ENCODE peak calls at places on chromosomes 12 and 14, in nine cellular contexts. P is endothelial cell, C is fibroblast of pulmonary artery, M is body of pancreas, V is astrocyte of the cerebellum, G is stomach, H is GM10248, B is tibial artery, L is GM20000. J is an unnamed sample.

GRCh38 chr14:100979780-100980179 is 76.3 kb upstream of the RTL1 start:
- DNase-seq in P (no peak), V (peak; percentile 33), G (no peak), C (peak; percentile 57), H (no peak), M (no peak), L (no peak), B (no peak), J (no peak)

GRCh38 chr12:14993537-14994266 is 20.9 kb downstream of the PDE6H start:
- DNase-seq in C (peak; percentile 64), G (no peak), P (no peak), L (no peak), H (no peak), V (no peak), M (no peak), B (no peak), J (peak; percentile 48)

GRCh38 chr14:31243860-31244259 is 36.3 kb upstream of the HECTD1 start:
- DNase-seq in B (no peak), P (no peak), V (no peak), L (no peak), H (no peak), M (no peak), G (peak; percentile 64), C (no peak), J (no peak)

GRCh38 chr14:21066882-21067502 is 3.1 kb upstream of the ARHGEF40 start:
- DNase-seq in G (no peak), M (no peak), C (no peak), B (no peak), V (no peak), P (no peak), L (peak; percentile 39), H (no peak), J (no peak)

GRCh38 chr14:92740440-92740839 is 8.0 kb downstream of the LGMN start:
- DNase-seq in C (no peak), P (no peak), M (no peak), H (no peak), L (no peak), G (no peak), V (no peak), B (no peak), J (no peak)

GRCh38 chr14:58607571-58608317 is 30.0 kb upstream of the DACT1 start:
- DNase-seq in V (no peak), H (no peak), G (no peak), C (peak; percentile 65), P (no peak), B (no peak), L (no peak), M (no peak), J (no peak)

GRCh38 chr12:49094104-49094948 is at the start of gene DHH:
- DNase-seq in L (peak; percentile 37), M (peak; percentile 40), G (no peak), B (peak; percentile 74), H (no peak), C (no peak), V (no peak), P (peak; percentile 46), J (no peak)

GRCh38 chr12:43238281-43238680 is 313.7 kb downstream of the ADAMTS20 start:
- DNase-seq in B (no peak), C (peak; percentile 3), P (no peak), H (no peak), M (no peak), G (no peak), L (no peak), V (no peak), J (no peak)

GRCh38 chr14:72609205-72609916 is 284.5 kb downstream of the DPF3 start:
- DNase-seq in M (no peak), P (no peak), V (no peak), H (no peak), B (no peak), C (no peak), L (no peak), G (no peak), J (no peak)

DNA sequence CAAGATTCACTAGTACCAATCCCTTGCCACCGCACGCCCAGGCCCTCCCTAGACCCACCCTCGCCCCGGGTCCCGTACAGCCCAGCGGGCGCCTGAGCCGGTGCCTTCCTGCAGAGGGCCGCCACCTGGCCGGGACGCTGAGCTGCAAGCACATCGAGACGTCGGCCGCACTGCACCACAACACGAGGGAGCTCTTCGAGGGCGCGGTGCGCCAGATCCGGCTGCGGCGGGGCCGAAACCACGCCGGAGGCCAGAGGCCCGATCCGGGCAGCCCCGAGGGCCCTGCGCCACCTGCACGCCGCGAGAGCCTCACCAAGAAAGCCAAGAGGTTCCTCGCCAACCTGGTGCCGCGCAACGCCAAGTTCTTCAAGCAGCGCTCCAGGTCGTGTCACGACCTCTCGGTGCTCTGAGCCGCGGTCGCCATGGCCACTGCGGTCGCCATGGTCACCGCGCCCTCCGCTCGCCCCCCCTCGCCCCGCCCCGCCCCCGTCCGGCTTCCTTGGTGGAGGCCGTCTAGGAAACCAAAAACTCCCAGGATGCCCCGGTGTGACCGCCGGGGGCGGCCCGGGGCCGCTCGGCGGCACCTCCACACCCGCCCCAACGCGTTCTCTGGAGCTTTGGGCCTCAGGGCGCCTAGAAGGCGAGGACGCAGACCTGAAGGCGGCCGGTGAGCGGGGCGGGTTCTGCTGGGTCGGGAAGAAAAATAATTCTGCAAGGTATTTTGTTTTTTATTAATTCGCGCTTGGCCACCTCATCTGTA is 3.7 kb downstream of the REM2 start:
- DNase-seq in C (peak; percentile 54), B (peak; percentile 84), H (peak; percentile 89), V (no peak), M (peak; percentile 86), P (peak; percentile 63), L (peak; percentile 93), G (peak; percentile 85), J (no peak)
- TF ChIP-seq CTCF in C (no peak), B (no peak), H (peak; percentile 40), V (no peak), M (peak; percentile 20), P (no peak), L (no peak), G (no peak), J (no peak)

GRCh38 chr14:54837508-54838149 is 65.0 kb downstream of the GCH1 start:
- DNase-seq in B (no peak), P (no peak), M (no peak), V (no peak), L (no peak), C (no peak), G (no peak), H (no peak), J (no peak)

GRCh38 chr14:54838931-54839512 is 63.6 kb downstream of the GCH1 start:
- DNase-seq in C (no peak), L (no peak), P (no peak), G (no peak), B (no peak), M (no peak), V (no peak), H (no peak), J (no peak)

GRCh38 chr14:54840336-54840735 is 62.3 kb downstream of the GCH1 start:
- DNase-seq in C (no peak), H (no peak), B (no peak), V (no peak), P (no peak), G (no peak), L (no peak), M (no peak), J (no peak)

GRCh38 chr14:54839681-54840080 is 62.9 kb downstream of the GCH1 start:
- DNase-seq in L (no peak), H (no peak), V (no peak), C (peak; percentile 71), M (peak; percentile 11), G (no peak), P (no peak), B (peak; percentile 82), J (no peak)

DNA sequence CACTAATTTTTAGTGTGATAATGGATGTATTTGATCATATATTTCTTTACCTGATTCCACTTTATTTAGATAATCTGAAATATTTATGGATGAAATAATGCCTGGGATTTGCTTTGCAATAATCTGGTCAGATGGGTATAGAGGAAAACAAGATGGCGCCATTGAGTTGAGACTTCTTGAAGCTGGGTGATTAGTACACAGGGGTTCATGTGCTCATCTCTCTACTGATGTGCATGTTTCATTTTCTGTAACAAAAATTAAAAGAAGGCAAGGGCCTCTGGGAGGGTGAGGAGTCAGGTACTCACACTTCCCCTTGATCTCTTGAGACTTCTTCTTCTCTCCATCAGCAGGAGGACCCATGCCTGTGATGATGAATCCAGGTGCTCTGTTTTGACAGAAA is 61.8 kb downstream of the GCH1 start:
- DNase-seq in B (no peak), L (no peak), H (no peak), C (no peak), V (no peak), G (no peak), P (no peak), M (no peak), J (no peak)
- TF ChIP-seq CTCF in B (no peak), L (no peak), H (peak; percentile 2), C (no peak), V (no peak), G (no peak), P (no peak), M (no peak), J (no peak)

DNA sequence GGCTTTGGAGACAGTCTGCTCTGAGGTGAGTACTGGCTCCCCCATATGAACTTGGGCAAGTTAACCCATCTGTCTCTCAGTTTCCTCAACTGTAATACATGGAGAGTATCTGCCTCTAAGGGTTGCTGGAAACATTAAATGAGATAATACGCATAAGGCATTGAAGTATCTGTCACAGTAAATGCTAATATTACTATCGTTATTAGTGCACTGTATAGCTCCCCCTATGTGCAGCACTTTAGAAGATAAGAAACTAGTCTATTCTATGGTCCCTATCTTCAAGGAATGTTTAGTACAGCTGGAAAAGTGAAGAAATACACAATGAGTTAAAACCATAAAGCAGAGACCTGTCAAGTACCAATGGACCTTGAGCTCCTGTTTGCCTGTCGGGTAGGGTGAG is 51.7 kb upstream of the CFL2 start:
- DNase-seq in B (no peak), C (no peak), L (no peak), G (no peak), M (no peak), P (no peak), V (no peak), H (no peak), J (no peak)
- TF ChIP-seq CTCF in B (no peak), C (peak; percentile 22), L (peak; percentile 12), G (no peak), M (no peak), P (peak; percentile 21), V (no peak), H (no peak), J (no peak)

DNA sequence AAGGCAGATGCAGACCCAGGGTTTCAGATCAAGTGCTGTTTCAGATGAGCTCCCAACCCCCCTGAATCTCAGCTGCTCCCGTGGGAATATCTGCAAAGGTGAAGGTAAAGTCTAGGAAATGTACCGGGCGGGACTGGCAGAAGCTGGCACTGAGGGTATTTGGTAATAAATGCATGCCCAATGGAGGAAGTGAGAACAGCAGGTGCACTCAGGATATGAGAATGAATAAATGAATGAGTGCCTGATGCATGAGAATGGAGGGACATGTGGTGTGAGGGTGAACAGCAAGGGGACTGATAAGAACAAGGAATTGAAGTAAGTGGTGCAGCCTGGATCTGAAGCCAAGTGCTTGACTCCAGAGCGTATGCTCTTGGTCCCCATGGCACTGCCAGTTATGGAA is 11.6 kb downstream of the RAPGEF3 start:
- DNase-seq in V (no peak), L (no peak), H (peak; percentile 24), M (no peak), P (no peak), G (no peak), B (no peak), C (no peak), J (no peak)
- TF ChIP-seq CTCF in V (no peak), L (no peak), H (no peak), M (no peak), P (no peak), G (no peak), B (no peak), C (no peak), J (no peak)

GRCh38 chr14:53190938-53191337 is 37.8 kb upstream of the DDHD1 start:
- DNase-seq in C (peak; percentile 38), G (no peak), L (peak; percentile 29), V (no peak), M (no peak), P (no peak), B (no peak), H (peak; percentile 46), J (no peak)
- TF ChIP-seq CTCF in C (no peak), G (no peak), L (no peak), V (no peak), M (no peak), P (no peak), B (no peak), H (no peak), J (no peak)

J was measured in CD14-positive monocyte.